ENCODE peak calls at places on chromosomes 5 and 9, in nine cellular contexts. Y, B, G, W, O, Z, F, I and L are unnamed samples.

GRCh38 chr5:60102961-60103683 is 209.6 kb upstream of the PDE4D start:
- DNase-seq in Z (no peak), F (no peak), Y (no peak), O (no peak), G (no peak), B (peak; percentile 52), I (no peak), W (no peak), L (no peak)

GRCh38 chr5:148401604-148402003 is 17.8 kb downstream of the FBXO38 start:
- DNase-seq in Y (no peak), W (no peak), F (no peak), O (no peak), Z (no peak), G (no peak), B (no peak), I (no peak), L (no peak)

GRCh38 chr9:2255128-2255527 is 240.0 kb downstream of the SMARCA2 start:
- DNase-seq in G (peak; percentile 17), O (no peak), B (no peak), Z (peak; percentile 6), I (no peak), F (no peak), Y (no peak), W (peak; percentile 9), L (no peak)

GRCh38 chr5:82564963-82565362 is 286.8 kb upstream of the RPS23 start:
- DNase-seq in F (no peak), W (no peak), G (no peak), Y (no peak), O (no peak), Z (no peak), B (no peak), I (no peak), L (no peak)

GRCh38 chr5:60649288-60649917 is 50.6 kb downstream of the DEPDC1B start:
- DNase-seq in G (peak; percentile 59), O (peak; percentile 1), B (peak; percentile 58), I (peak; percentile 15), Y (peak; percentile 33), F (peak; percentile 23), W (peak; percentile 51), Z (no peak), L (peak; percentile 20)

GRCh38 chr5:80082221-80082620 is 47.1 kb downstream of the THBS4 start:
- DNase-seq in O (no peak), Z (no peak), G (no peak), I (no peak), F (no peak), B (no peak), W (no peak), Y (no peak), L (no peak)

GRCh38 chr5:88552406-88552805 is 283.8 kb upstream of the TMEM161B start:
- DNase-seq in O (no peak), Z (no peak), F (no peak), Y (no peak), W (no peak), I (no peak), G (no peak), B (no peak), L (no peak)

GRCh38 chr5:149550267-149550582 is 1.0 kb downstream of the CSNK1A1 start:
- DNase-seq in G (no peak), Y (no peak), B (no peak), Z (no peak), O (peak; percentile 58), W (no peak), F (no peak), I (no peak), L (peak; percentile 36)

GRCh38 chr5:149434162-149435014 is 55.3 kb upstream of the IL17B start:
- DNase-seq in B (peak; percentile 61), O (peak; percentile 54), G (no peak), I (no peak), W (peak; percentile 89), Z (peak; percentile 78), Y (no peak), F (peak; percentile 88), L (peak; percentile 50)

GRCh38 chr5:62211405-62211804 is 94.6 kb upstream of the KIF2A start:
- DNase-seq in O (no peak), Y (no peak), F (no peak), W (no peak), G (no peak), I (no peak), B (no peak), Z (no peak), L (no peak)

GRCh38 chr5:119400248-119400647 is 44.4 kb downstream of the TNFAIP8 start:
- DNase-seq in Y (no peak), B (peak; percentile 19), G (no peak), W (no peak), Z (peak; percentile 22), I (no peak), F (no peak), O (no peak), L (no peak)

GRCh38 chr5:52964138-52964537 is 25.0 kb upstream of the ITGA2 start:
- DNase-seq in B (peak; percentile 28), F (no peak), Y (no peak), I (no peak), W (no peak), G (peak; percentile 34), Z (no peak), O (no peak), L (no peak)

GRCh38 chr5:17123785-17124184 is 93.6 kb upstream of the BASP1 start:
- DNase-seq in W (no peak), O (peak; percentile 30), Y (no peak), G (no peak), I (no peak), B (no peak), Z (no peak), F (no peak), L (no peak)

GRCh38 chr5:17135050-17135449 is 82.4 kb upstream of the BASP1 start:
- DNase-seq in G (no peak), B (no peak), I (no peak), W (no peak), Z (no peak), Y (no peak), F (no peak), O (no peak), L (no peak)

GRCh38 chr5:17127743-17128231 is 89.6 kb upstream of the BASP1 start:
- DNase-seq in Y (no peak), F (no peak), I (no peak), Z (no peak), G (no peak), W (no peak), O (no peak), B (peak; percentile 82), L (peak; percentile 87)

GRCh38 chr5:17132444-17133083 is 84.9 kb upstream of the BASP1 start:
- DNase-seq in W (peak; percentile 69), O (no peak), I (no peak), Z (peak; percentile 32), Y (no peak), F (peak; percentile 46), G (no peak), B (peak; percentile 37), L (no peak)

DNA sequence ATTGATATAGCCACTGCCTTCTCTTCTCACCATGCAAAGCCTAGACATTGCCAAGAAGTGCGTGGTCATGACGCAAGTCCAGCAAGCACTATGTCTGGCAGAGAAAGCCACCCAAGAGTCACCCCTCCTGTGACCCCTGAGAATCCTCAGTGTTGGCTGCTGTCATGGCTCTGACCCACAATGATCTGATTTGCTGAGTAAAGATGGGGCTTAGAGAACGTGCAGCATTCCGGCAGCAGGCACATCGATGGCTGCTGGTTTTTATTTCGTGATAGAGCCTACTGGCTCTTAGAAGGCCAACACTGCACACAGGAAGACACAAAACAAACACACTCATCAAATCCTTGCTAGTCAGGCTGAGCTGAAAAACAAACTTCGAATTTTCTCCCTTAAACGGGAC is 88.3 kb upstream of the BASP1 start:
- DNase-seq in W (no peak), G (no peak), O (no peak), I (no peak), B (peak; percentile 65), Y (no peak), Z (no peak), F (no peak), L (no peak)
- TF ChIP-seq REST in W (no peak), G (no peak), O (no peak), I (no peak), B (no peak), Y (no peak), Z (no peak), F (no peak), L (no peak)

GRCh38 chr5:55551904-55552303 is 17.1 kb upstream of the PLPP1 start:
- DNase-seq in B (no peak), Z (no peak), Y (no peak), F (no peak), W (no peak), I (no peak), G (no peak), O (no peak), L (no peak)
- TF ChIP-seq REST in B (no peak), Z (no peak), Y (no peak), F (no peak), W (no peak), I (no peak), G (no peak), O (no peak), L (no peak)

GRCh38 chr5:160009591-160009989 is 651 bp downstream of the TTC1 start:
- DNase-seq in W (peak; percentile 7), O (no peak), B (no peak), Z (no peak), Y (no peak), G (no peak), I (no peak), F (peak; percentile 15), L (no peak)

GRCh38 chr5:160011471-160011870 is 2.5 kb downstream of the TTC1 start:
- DNase-seq in Y (no peak), Z (no peak), W (no peak), F (no peak), O (no peak), I (no peak), B (no peak), G (no peak), L (no peak)

GRCh38 chr5:160007610-160008009 is 1.3 kb upstream of the TTC1 start:
- DNase-seq in O (no peak), Y (no peak), Z (no peak), I (no peak), F (no peak), G (no peak), W (no peak), B (no peak), L (no peak)

DNA sequence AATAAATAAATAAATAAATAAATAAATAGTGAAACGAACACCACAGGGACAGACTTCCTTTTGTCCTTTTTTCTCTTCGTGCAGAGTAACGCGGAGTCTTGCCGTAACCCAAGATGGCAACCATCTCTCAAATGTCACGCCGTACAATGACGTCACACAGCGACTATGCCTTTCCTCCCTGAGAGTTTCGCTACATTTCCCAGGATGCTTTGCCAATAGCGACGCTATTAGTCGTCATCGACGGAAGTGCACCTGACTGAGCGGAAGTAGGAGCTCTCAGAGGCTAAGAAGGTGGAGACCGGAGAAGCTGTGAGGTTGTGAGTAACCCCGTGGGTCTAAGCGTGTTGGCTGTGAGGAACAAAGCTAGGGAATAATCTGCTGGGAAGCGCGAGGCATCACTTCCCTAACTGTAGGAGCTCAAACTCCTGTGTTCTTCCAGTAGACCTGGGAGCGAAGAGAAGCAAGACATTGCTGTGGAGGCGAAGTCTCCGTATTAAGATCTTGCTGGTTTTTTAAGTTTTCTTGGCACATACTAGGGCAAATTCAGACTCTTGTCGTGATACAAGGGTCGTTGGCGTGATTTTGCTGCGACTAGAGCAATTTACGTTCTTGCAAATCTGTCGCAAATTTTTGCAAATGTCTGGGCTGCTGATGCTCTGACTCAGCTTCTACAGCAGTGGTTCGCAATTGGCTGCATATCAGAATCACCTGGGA is at the start of gene TTC1:
- DNase-seq in O (peak; percentile 98), W (peak; percentile 100), Y (peak; percentile 99), G (peak; percentile 98), Z (peak; percentile 90), F (peak; percentile 84), I (peak; percentile 98), B (peak; percentile 99), L (peak; percentile 98)
- TF ChIP-seq REST in O (no peak), W (no peak), Y (no peak), G (peak; percentile 44), Z (no peak), F (no peak), I (peak; percentile 32), B (no peak), L (no peak)

GRCh38 chr5:108703313-108703712 is 44.4 kb upstream of the FER start:
- DNase-seq in B (no peak), F (no peak), Y (no peak), W (no peak), Z (no peak), G (no peak), O (no peak), I (no peak), L (no peak)
- TF ChIP-seq REST in B (no peak), F (no peak), Y (no peak), W (no peak), Z (no peak), G (no peak), O (no peak), I (no peak), L (no peak)